ENCODE peak calls at places on chromosomes 3 and 15, in four cellular contexts. E is Peyer's patch, X is aorta, T is prostate gland. Z is an unnamed sample. For H3K27me3, the result is how much of the 10 kb centered on the place peaks cover.

GRCh38 chr3:66381621-66382020 is 119.2 kb downstream of the LRIG1 start:
- DNase-seq in E (no peak), X (no peak), T (no peak), Z (no peak)

GRCh38 chr3:169759256-169759655 is 5.6 kb downstream of the TERC start:
- DNase-seq in E (no peak), X (no peak), T (no peak), Z (no peak)

GRCh38 chr3:66416556-66417304 is 84.1 kb downstream of the LRIG1 start:
- DNase-seq in E (no peak), X (no peak), T (no peak), Z (peak)

GRCh38 chr15:68210821-68211655 is 5.9 kb upstream of the CALML4 start:
- DNase-seq in E (peak), X (peak), T (no peak), Z (peak)

GRCh38 chr3:126083511-126083912 is 412 bp downstream of the SLC41A3 start:
- DNase-seq in E (peak), X (peak), T (peak), Z (peak)

GRCh38 chr3:33131328-33132018 is 17.7 kb downstream of the CRTAP start:
- DNase-seq in E (peak), X (no peak), T (peak), Z (no peak)

GRCh38 chr3:153169793-153170386 is 7.9 kb downstream of the RAP2B start:
- DNase-seq in E (no peak), X (no peak), T (no peak), Z (no peak)

GRCh38 chr3:187586226-187586625 is 84.0 kb downstream of the SST start:
- DNase-seq in E (no peak), X (no peak), T (no peak), Z (no peak)

GRCh38 chr15:86403914-86404583 is 324.4 kb downstream of the AGBL1 start:
- DNase-seq in E (no peak), X (no peak), T (no peak), Z (no peak)

GRCh38 chr3:13085081-13085845 is 12.0 kb upstream of the IQSEC1 start:
- DNase-seq in E (no peak), X (no peak), T (no peak), Z (no peak)

GRCh38 chr3:105332961-105333360 is 33.7 kb upstream of the ALCAM start:
- DNase-seq in E (no peak), X (no peak), T (no peak), Z (no peak)

GRCh38 chr3:196611761-196612483 is 27.6 kb upstream of the NRROS start:
- DNase-seq in E (no peak), X (no peak), T (no peak), Z (no peak)

GRCh38 chr3:76873509-76874242 is 166.2 kb upstream of the ROBO2 start:
- DNase-seq in E (no peak), X (no peak), T (no peak), Z (no peak)

GRCh38 chr3:187852842-187853727 is 107.8 kb upstream of the BCL6 start:
- DNase-seq in E (no peak), X (no peak), T (no peak), Z (no peak)

GRCh38 chr3:128113817-128114794 is 9.5 kb downstream of the RUVBL1 start:
- DNase-seq in E (peak), X (no peak), T (no peak), Z (no peak)
- H3K4me3 ChIP-seq in E (no peak), X (no peak), T (no peak), Z (no peak)

DNA sequence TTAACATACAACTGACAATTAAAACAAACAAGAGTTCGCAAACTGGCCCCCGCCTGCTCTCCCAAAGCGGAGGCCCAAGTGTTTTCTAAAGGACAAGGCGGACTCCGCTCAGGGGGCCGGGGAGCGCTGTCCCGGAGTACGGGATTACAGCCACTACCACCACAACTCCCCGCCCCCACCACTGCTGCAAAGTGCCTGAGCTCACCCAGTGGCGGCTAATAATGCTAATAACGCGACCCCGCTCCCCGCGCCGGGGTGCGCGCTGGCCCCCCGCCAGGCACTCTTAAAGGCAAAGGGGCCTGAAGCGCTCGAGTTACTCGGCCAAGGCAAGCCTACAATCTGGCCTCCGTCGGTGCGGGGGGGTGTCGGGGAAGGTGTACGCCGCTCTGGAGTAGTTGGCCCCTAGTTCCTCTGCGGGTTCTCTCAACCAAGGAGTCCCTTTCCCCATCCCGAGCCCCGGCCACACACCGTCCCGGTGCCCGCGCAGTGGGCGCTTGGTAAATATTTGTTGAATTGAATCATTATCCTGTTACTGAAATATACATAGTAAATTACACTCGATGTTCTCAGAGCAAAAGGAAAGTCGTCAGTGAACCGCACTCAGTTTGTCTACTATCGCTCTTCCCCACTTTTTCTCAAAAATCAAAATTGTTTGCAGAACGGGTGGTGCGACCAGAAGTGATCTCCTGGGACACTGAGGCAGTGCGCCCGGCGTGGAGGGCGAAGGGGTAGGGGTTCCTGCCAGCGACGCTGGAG is 827 bp downstream of the WNT5A start:
- DNase-seq in E (no peak), X (peak), T (no peak), Z (peak)
- H3K27me3 ChIP-seq in E (under half), X (under half), T (under half), Z (under half)

DNA sequence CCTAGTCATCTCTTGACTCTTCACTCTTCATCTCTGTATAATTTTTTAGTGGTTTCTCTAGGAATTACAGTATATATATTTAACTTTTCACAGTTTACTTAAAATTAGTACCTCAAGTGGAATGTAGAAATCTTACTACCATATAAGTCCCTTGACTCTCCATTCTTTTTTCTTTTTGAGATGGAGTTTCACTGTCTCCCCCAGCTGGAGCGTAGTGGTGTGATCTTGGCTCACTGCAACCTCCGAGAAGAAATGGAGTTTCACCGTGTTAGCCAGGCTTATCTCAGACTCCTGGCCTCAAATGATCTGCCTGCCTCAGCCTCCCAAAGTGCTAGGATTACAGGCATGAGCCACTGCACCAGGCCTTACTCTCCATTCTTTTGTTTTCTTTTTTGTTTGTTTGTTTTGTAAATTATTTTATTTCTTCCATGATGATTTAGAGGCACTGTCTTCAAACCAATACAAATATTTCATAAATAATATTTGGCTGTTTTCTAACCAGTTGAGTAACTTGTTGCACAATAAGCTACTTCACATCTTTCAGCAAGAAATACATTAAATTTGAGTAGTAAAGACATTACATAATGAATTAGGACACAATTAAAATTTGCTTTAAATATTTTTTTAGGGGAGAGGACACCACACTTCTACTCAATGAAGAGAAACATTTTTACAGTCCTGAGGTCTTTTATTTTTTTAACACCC is 144.8 kb downstream of the RBPMS2 start:
- DNase-seq in E (no peak), X (no peak), T (no peak), Z (no peak)
- H3K27ac ChIP-seq in E (no peak), X (no peak), T (no peak), Z (no peak)

GRCh38 chr3:58092516-58092915 is 84.3 kb downstream of the FLNB start:
- DNase-seq in E (no peak), X (no peak), T (no peak), Z (no peak)

GRCh38 chr3:58084788-58085543 is 76.7 kb downstream of the FLNB start:
- DNase-seq in E (no peak), X (no peak), T (no peak), Z (no peak)

GRCh38 chr3:58090351-58090750 is 82.1 kb downstream of the FLNB start:
- DNase-seq in E (no peak), X (no peak), T (no peak), Z (no peak)

GRCh38 chr3:58085616-58086015 is 77.4 kb downstream of the FLNB start:
- DNase-seq in E (no peak), X (no peak), T (no peak), Z (no peak)

GRCh38 chr3:58088501-58088900 is 80.3 kb downstream of the FLNB start:
- DNase-seq in E (no peak), X (no peak), T (no peak), Z (no peak)
- H3K4me3 ChIP-seq in E (no peak), X (no peak), T (no peak), Z (no peak)

GRCh38 chr3:10447527-10448260 is 57.7 kb downstream of the ATP2B2 start:
- DNase-seq in E (no peak), X (peak), T (peak), Z (no peak)

GRCh38 chr3:10443791-10444429 is 61.5 kb downstream of the ATP2B2 start:
- DNase-seq in E (no peak), X (peak), T (no peak), Z (no peak)

GRCh38 chr3:10444511-10444910 is 60.9 kb downstream of the ATP2B2 start:
- DNase-seq in E (no peak), X (no peak), T (no peak), Z (no peak)

GRCh38 chr3:10447110-10447509 is 58.3 kb downstream of the ATP2B2 start:
- DNase-seq in E (no peak), X (peak), T (no peak), Z (no peak)

GRCh38 chr3:10445561-10445960 is 59.8 kb downstream of the ATP2B2 start:
- DNase-seq in E (no peak), X (peak), T (no peak), Z (no peak)
- H3K27me3 ChIP-seq in E (under half), X (under half), T (under half), Z (under half)

DNA sequence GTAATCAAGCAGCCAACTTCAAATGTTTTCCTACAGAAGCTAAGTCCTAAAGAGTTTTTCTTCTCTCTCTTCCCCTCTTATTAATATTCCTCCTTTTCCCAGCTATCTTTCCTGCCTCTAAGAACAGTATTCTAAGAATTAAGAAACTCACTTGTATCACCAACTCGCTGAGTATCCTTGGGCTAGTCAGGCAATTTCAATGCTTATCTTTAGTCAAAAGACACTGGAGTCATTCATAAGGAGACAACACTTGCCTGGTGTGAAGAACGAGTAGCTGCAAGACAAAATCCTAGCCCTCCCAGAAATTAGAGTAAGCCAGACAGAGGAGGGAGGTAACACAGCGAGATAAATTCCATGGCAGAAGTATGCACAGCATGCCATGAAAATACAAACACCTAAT is 10.7 kb downstream of the VGLL4 start:
- DNase-seq in E (no peak), X (no peak), T (no peak), Z (no peak)
- H3K27ac ChIP-seq in E (no peak), X (no peak), T (peak), Z (peak)

DNA sequence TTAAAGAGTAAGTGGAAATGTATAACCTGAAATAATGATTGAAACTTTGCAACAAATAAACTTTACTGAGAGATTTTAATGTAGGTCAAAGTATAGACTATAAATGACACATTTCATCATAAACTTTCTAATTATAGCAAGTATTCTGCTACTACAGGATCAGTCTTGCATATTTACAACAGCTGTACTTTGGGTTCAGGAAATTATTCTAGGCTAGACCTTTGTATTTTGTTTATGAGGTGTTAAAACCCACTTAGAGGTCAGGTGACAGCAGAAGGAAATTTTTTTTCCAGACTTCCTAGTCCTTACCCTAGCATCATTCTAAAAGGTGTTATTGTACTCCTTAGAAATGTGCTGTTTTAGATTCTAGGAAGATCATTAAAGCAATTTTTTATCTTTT is 2.3 kb downstream of the RNF7 start:
- DNase-seq in E (no peak), X (no peak), T (no peak), Z (no peak)
- H3K4me3 ChIP-seq in E (peak), X (no peak), T (no peak), Z (peak)

DNA sequence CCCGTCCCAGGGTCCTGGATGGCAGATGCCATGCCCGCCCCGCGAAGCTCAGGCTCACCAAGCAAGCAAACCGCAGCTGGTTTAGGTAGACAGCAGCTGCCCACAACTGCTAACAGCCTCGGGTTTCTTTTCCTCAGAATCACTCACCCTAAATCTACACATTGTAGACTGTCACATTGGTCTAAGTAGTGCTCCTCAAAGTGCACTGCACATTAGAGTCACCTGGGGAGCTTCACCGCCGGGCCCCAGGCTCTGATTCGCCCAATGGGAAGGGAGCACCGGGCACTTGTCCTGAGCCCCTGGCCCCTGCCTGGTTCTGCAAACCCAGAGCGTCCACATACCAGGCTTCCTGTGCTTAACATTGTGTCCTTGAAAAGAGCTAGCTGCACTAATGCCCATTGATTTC is 752 bp downstream of the OCA2 start:
- DNase-seq in E (peak), X (no peak), T (no peak), Z (no peak)
- H3K27me3 ChIP-seq in E (under half), X (under half), T (under half), Z (under half)